ENCODE peak calls at places on chromosome 10, in six cellular contexts. T is fibroblast of the conjunctiva; R is activated CD4-positive, CD25-positive, alpha-beta regulatory T cell; A is left cardiac atrium; F is omental fat pad; E is GM04504. C is an unnamed sample.

GRCh38 chr10:13775786-13776780 is 189.3 kb downstream of the PRPF18 start:
- DNase-seq in T (peak), F (no peak), R (no peak), E (peak), A (no peak), C (peak)

GRCh38 chr10:51326174-51326573 is 251.9 kb downstream of the PRKG1 start:
- DNase-seq in R (no peak), T (no peak), A (no peak), E (no peak), F (no peak), C (no peak)

GRCh38 chr10:94725871-94726270 is 36.6 kb upstream of the CYP2C19 start:
- DNase-seq in A (no peak), R (no peak), T (no peak), E (no peak), F (no peak), C (no peak)

GRCh38 chr10:131514454-131514853 is 202.9 kb upstream of the TCERG1L start:
- DNase-seq in T (no peak), E (no peak), R (no peak), F (no peak), A (no peak), C (no peak)

GRCh38 chr10:21396889-21397288 is 128.6 kb downstream of the SKIDA1 start:
- DNase-seq in F (no peak), R (no peak), A (no peak), E (no peak), T (no peak), C (no peak)

GRCh38 chr10:102421645-102422585 is 1.3 kb downstream of the FBXL15 start:
- DNase-seq in A (no peak), T (no peak), F (no peak), E (no peak), R (no peak), C (no peak)

GRCh38 chr10:30392564-30392990 is 41.4 kb upstream of the MAP3K8 start:
- DNase-seq in A (peak), R (peak), E (no peak), T (peak), F (peak), C (peak)

GRCh38 chr10:77564781-77565589 is 72.6 kb downstream of the KCNMA1 start:
- DNase-seq in E (peak), R (no peak), T (no peak), F (no peak), A (no peak), C (peak)

GRCh38 chr10:103111031-103111917 is 81.8 kb downstream of the NT5C2 start:
- DNase-seq in E (peak), A (no peak), T (no peak), R (no peak), F (no peak), C (peak)

GRCh38 chr10:14592566-14592965 is 182.1 kb downstream of the FAM107B start:
- DNase-seq in E (no peak), A (no peak), F (no peak), T (no peak), R (no peak), C (no peak)

GRCh38 chr10:100579691-100580090 is 43.9 kb downstream of the HIF1AN start:
- DNase-seq in A (no peak), E (no peak), T (no peak), R (no peak), F (no peak), C (no peak)

GRCh38 chr10:88064608-88065383 is 201.4 kb downstream of the PTEN start:
- DNase-seq in T (peak), A (peak), F (peak), R (no peak), E (peak), C (peak)

GRCh38 chr10:90985301-90985700 is 64.4 kb upstream of the ANKRD1 start:
- DNase-seq in R (no peak), F (no peak), T (no peak), E (no peak), A (no peak), C (no peak)

GRCh38 chr10:124149143-124149542 is 55.7 kb upstream of the CHST15 start:
- DNase-seq in T (no peak), E (no peak), R (no peak), F (no peak), A (no peak), C (no peak)

GRCh38 chr10:28561531-28561930 is 28.6 kb downstream of the WAC start:
- DNase-seq in T (no peak), A (no peak), F (no peak), E (no peak), R (no peak), C (no peak)

GRCh38 chr10:14608381-14609001 is 166.2 kb downstream of the FAM107B start:
- DNase-seq in A (no peak), R (no peak), E (no peak), F (no peak), T (no peak), C (no peak)

GRCh38 chr10:84156768-84157167 is 16.8 kb upstream of the GPR15LG start:
- DNase-seq in T (no peak), R (no peak), F (no peak), E (no peak), A (no peak), C (no peak)

GRCh38 chr10:129963831-129964501 is at the start of gene EBF3:
- DNase-seq in R (peak), F (peak), A (peak), T (no peak), E (peak), C (no peak)

C was measured in AG09319.